ENCODE peak calls at places on chromosomes 16 and 17, in ten cellular contexts. J is sigmoid colon; F is AG09319; O is IMR-90; E is NCI-H1105; U is Daoy; T is C1 segment of cervical spinal cord; A is ascending aorta; G is amniotic stem cell; W is activated naive CD4-positive, alpha-beta T cell treated with Interleukin-2 at 50 U/mL for 16 hours. Y is an unnamed sample.

GRCh38 chr16:25140459-25140858 is 28.9 kb downstream of the LCMT1 start:
- DNase-seq in U (peak), O (peak), E (no peak), T (no peak), F (no peak), G (no peak), W (no peak), J (no peak), A (no peak), Y (no peak)

GRCh38 chr16:8656376-8656775 is 18.0 kb upstream of the ABAT start:
- DNase-seq in U (no peak), A (no peak), W (no peak), E (no peak), J (no peak), O (no peak), F (no peak), T (no peak), G (no peak), Y (no peak)

GRCh38 chr17:4808378-4808767 is 1.4 kb downstream of the PLD2 start:
- DNase-seq in F (no peak), E (no peak), U (no peak), J (peak), O (no peak), T (peak), W (no peak), G (no peak), A (no peak), Y (no peak)

GRCh38 chr17:9419932-9420453 is 155.6 kb downstream of the STX8 start:
- DNase-seq in E (no peak), W (no peak), G (no peak), A (peak), J (no peak), F (no peak), T (no peak), O (peak), U (no peak), Y (no peak)

GRCh38 chr17:49021095-49021767 is 24.0 kb downstream of the IGF2BP1 start:
- DNase-seq in W (no peak), A (no peak), F (no peak), G (no peak), U (no peak), J (no peak), E (no peak), T (no peak), O (peak), Y (no peak)

GRCh38 chr17:74147436-74147835 is 56.0 kb upstream of the RPL38 start:
- DNase-seq in U (no peak), T (no peak), F (no peak), G (no peak), W (no peak), A (peak), O (no peak), J (no peak), E (no peak), Y (no peak)

GRCh38 chr16:57485916-57486857 is at the start of gene DOK4:
- DNase-seq in E (peak), T (peak), O (peak), F (peak), J (peak), U (peak), A (peak), W (peak), G (peak), Y (peak)

GRCh38 chr16:76059186-76059585 is 218.0 kb upstream of the CNTNAP4 start:
- DNase-seq in U (peak), T (no peak), A (no peak), O (no peak), F (no peak), W (no peak), E (no peak), J (no peak), G (no peak), Y (no peak)

GRCh38 chr17:511833-512251 is 159.2 kb upstream of the RPH3AL start:
- DNase-seq in E (no peak), U (peak), O (peak), W (no peak), F (no peak), J (no peak), G (peak), A (no peak), T (no peak), Y (no peak)

GRCh38 chr16:77117687-77118086 is 73.3 kb upstream of the MON1B start:
- DNase-seq in E (no peak), J (no peak), G (no peak), F (no peak), A (no peak), T (no peak), O (no peak), U (peak), W (no peak), Y (no peak)

GRCh38 chr16:79651363-79651762 is 50.8 kb upstream of the MAF start:
- DNase-seq in J (peak), F (no peak), E (no peak), O (peak), A (peak), U (peak), G (no peak), W (no peak), T (peak), Y (no peak)

GRCh38 chr17:80219013-80219776 is 938 bp downstream of the SGSH start:
- DNase-seq in W (peak), O (peak), F (peak), U (peak), T (no peak), J (peak), E (peak), G (peak), A (peak), Y (peak)

GRCh38 chr17:61833536-61834203 is 29.7 kb downstream of the BRIP1 start:
- DNase-seq in O (peak), W (no peak), E (no peak), G (no peak), A (no peak), U (peak), T (no peak), F (peak), J (no peak), Y (no peak)

GRCh38 chr16:3640632-3641501 is 13.6 kb upstream of the DNASE1 start:
- DNase-seq in E (no peak), G (no peak), T (no peak), F (no peak), W (no peak), A (peak), U (no peak), O (no peak), J (peak), Y (no peak)

GRCh38 chr16:74450236-74450635 is 29.0 kb upstream of the CLEC18B start:
- DNase-seq in F (no peak), W (no peak), E (no peak), U (no peak), T (no peak), J (no peak), A (no peak), O (no peak), G (no peak), Y (no peak)

GRCh38 chr17:46010597-46011186 is 11.6 kb downstream of the STH start:
- DNase-seq in U (no peak), G (no peak), E (no peak), O (no peak), A (no peak), J (no peak), W (no peak), F (no peak), T (no peak), Y (no peak)

GRCh38 chr16:87740909-87741424 is 24.8 kb downstream of the KLHDC4 start:
- DNase-seq in W (no peak), J (no peak), U (no peak), F (no peak), O (peak), E (no peak), T (peak), A (no peak), G (no peak), Y (no peak)

GRCh38 chr17:75996665-75997590 is 3.7 kb upstream of the CDK3 start:
- DNase-seq in G (no peak), A (no peak), O (peak), J (peak), E (no peak), T (no peak), F (no peak), U (peak), W (peak), Y (no peak)

GRCh38 chr17:51733166-51733565 is 425.3 kb downstream of the CA10 start:
- DNase-seq in G (no peak), T (no peak), E (no peak), W (no peak), U (no peak), O (no peak), F (no peak), J (no peak), A (no peak), Y (no peak)

GRCh38 chr17:69734656-69735055 is 320.2 kb downstream of the MAP2K6 start:
- DNase-seq in E (no peak), F (no peak), W (no peak), A (no peak), U (no peak), J (no peak), O (no peak), T (no peak), G (no peak), Y (no peak)

GRCh38 chr16:31211960-31212359 is 2.0 kb upstream of the TRIM72 start:
- DNase-seq in J (no peak), F (no peak), T (no peak), E (no peak), U (no peak), O (no peak), G (no peak), A (no peak), W (no peak), Y (no peak)

GRCh38 chr17:16491703-16492612 is at the start of gene LRRC75A:
- DNase-seq in W (peak), G (peak), A (no peak), J (no peak), F (no peak), U (peak), E (peak), T (peak), O (peak), Y (peak)

GRCh38 chr16:1884155-1884760 is 12.3 kb upstream of the MEIOB start:
- DNase-seq in F (no peak), E (no peak), O (no peak), G (no peak), J (no peak), A (no peak), U (no peak), W (no peak), T (no peak), Y (no peak)

GRCh38 chr16:81513204-81514040 is 68.8 kb downstream of the CMIP start:
- DNase-seq in G (no peak), O (no peak), E (no peak), U (no peak), J (peak), T (peak), F (no peak), A (no peak), W (no peak), Y (no peak)

GRCh38 chr17:11980813-11981212 is 16.5 kb downstream of the ZNF18 start:
- DNase-seq in J (no peak), A (no peak), F (no peak), T (no peak), W (no peak), E (no peak), G (no peak), U (no peak), O (no peak), Y (no peak)

GRCh38 chr16:88700636-88701482 is 5.3 kb downstream of the RNF166 start:
- DNase-seq in U (peak), W (peak), G (peak), E (no peak), T (peak), A (peak), O (peak), F (no peak), J (peak), Y (peak)

GRCh38 chr17:78120971-78121800 is 7.4 kb downstream of the TMC6 start:
- DNase-seq in O (no peak), E (no peak), A (no peak), J (no peak), T (no peak), F (no peak), U (no peak), G (no peak), W (peak), Y (peak)

GRCh38 chr17:4635823-4636375 is 5.6 kb downstream of the ALOX15 start:
- DNase-seq in F (no peak), W (no peak), T (no peak), A (peak), U (no peak), O (no peak), G (no peak), J (no peak), E (peak), Y (no peak)

GRCh38 chr16:82045471-82046178 is 10.6 kb downstream of the HSD17B2 start:
- DNase-seq in E (no peak), T (no peak), U (no peak), A (no peak), F (no peak), J (no peak), O (no peak), G (no peak), W (no peak), Y (no peak)

GRCh38 chr17:83109793-83110645 is 30.6 kb downstream of the METRNL start:
- DNase-seq in G (peak), T (no peak), O (peak), J (peak), W (no peak), U (peak), F (peak), E (peak), A (peak), Y (no peak)

GRCh38 chr16:86828202-86828601 is 249.9 kb downstream of the FOXL1 start:
- DNase-seq in F (no peak), O (no peak), T (no peak), E (no peak), G (no peak), W (no peak), U (no peak), J (peak), A (no peak), Y (no peak)

GRCh38 chr16:23060458-23061320 is 88.6 kb downstream of the USP31 start:
- DNase-seq in E (peak), A (peak), O (peak), W (peak), J (peak), U (peak), G (peak), T (peak), F (peak), Y (peak)

GRCh38 chr17:5000237-5000639 is 2.5 kb downstream of the KIF1C start:
- DNase-seq in G (no peak), U (no peak), A (peak), J (peak), F (no peak), T (no peak), O (no peak), E (no peak), W (no peak), Y (no peak)

GRCh38 chr17:17071531-17072360 is 29.5 kb downstream of the MPRIP start:
- DNase-seq in W (no peak), F (no peak), E (no peak), T (no peak), O (no peak), A (no peak), G (no peak), U (peak), J (peak), Y (no peak)

GRCh38 chr17:57363998-57364645 is 107.8 kb downstream of the MSI2 start:
- DNase-seq in O (no peak), U (no peak), A (no peak), E (no peak), G (no peak), T (no peak), J (no peak), W (no peak), F (no peak), Y (no peak)

GRCh38 chr16:72066747-72067146 is 3.7 kb downstream of the HPR start:
- DNase-seq in W (no peak), F (no peak), E (peak), O (peak), J (no peak), G (no peak), A (no peak), T (no peak), U (peak), Y (peak)

GRCh38 chr16:25838724-25839186 is 147.0 kb downstream of the HS3ST4 start:
- DNase-seq in W (peak), E (peak), G (peak), O (peak), T (no peak), U (peak), F (peak), J (no peak), A (no peak), Y (no peak)

GRCh38 chr16:84773312-84773711 is 46.5 kb upstream of the CRISPLD2 start:
- DNase-seq in U (no peak), F (no peak), J (peak), E (no peak), G (no peak), W (no peak), T (no peak), A (no peak), O (no peak), Y (no peak)

Y was measured in CD4-positive, CD25-positive, alpha-beta regulatory T cell.